ENCODE peak calls at places on chromosome 1, in six cellular contexts. L is IMR-90, N is ovary, K is heart left ventricle, U is uterus, Y is tibial nerve. E is an unnamed sample.
A peak's percentile ranks its signal among the peaks of the same experiment; 100 is the strongest.

GRCh38 chr1:164858233-164858632 is 299.2 kb downstream of the PBX1 start:
- DNase-seq in L (no peak), N (no peak), K (peak; percentile 44), U (no peak), Y (no peak), E (no peak)

GRCh38 chr1:65751961-65752360 is 40.7 kb upstream of the PDE4B start:
- DNase-seq in L (no peak), N (no peak), K (no peak), U (no peak), Y (no peak), E (no peak)

GRCh38 chr1:93907718-93908117 is 1.5 kb downstream of the GCLM start:
- DNase-seq in L (peak; percentile 54), N (no peak), K (peak; percentile 43), U (no peak), Y (peak; percentile 13), E (peak; percentile 38)

GRCh38 chr1:179079113-179079761 is 2.6 kb upstream of the TOR3A start:
- DNase-seq in L (peak; percentile 81), N (peak; percentile 35), K (no peak), U (peak; percentile 29), Y (peak; percentile 81), E (peak; percentile 58)

GRCh38 chr1:178031856-178032320 is 62.0 kb upstream of the RASAL2 start:
- DNase-seq in L (peak; percentile 93), N (peak; percentile 81), K (peak; percentile 95), U (peak; percentile 85), Y (peak; percentile 99), E (peak; percentile 98)

GRCh38 chr1:95012389-95012788 is 60.4 kb downstream of the ALG14 start:
- DNase-seq in L (peak; percentile 99), N (no peak), K (no peak), U (no peak), Y (no peak), E (peak; percentile 24)

GRCh38 chr1:22410401-22410800 is 41.2 kb upstream of the ZBTB40 start:
- DNase-seq in L (no peak), N (no peak), K (no peak), U (no peak), Y (no peak), E (no peak)

GRCh38 chr1:23436520-23437354 is 12.2 kb upstream of the TCEA3 start:
- DNase-seq in L (no peak), N (peak; percentile 62), K (no peak), U (no peak), Y (no peak), E (no peak)

GRCh38 chr1:5744911-5745431 is 247.3 kb downstream of the NPHP4 start:
- DNase-seq in L (no peak), N (no peak), K (no peak), U (no peak), Y (no peak), E (no peak)

GRCh38 chr1:200042437-200043329 is 15.2 kb downstream of the NR5A2 start:
- DNase-seq in L (no peak), N (no peak), K (no peak), U (no peak), Y (no peak), E (peak; percentile 85)

GRCh38 chr1:66557157-66557556 is 23.2 kb downstream of the SGIP1 start:
- DNase-seq in L (peak; percentile 51), N (no peak), K (no peak), U (no peak), Y (no peak), E (no peak)

GRCh38 chr1:198794498-198794897 is 155.7 kb downstream of the PTPRC start:
- DNase-seq in L (peak; percentile 85), N (no peak), K (no peak), U (no peak), Y (no peak), E (no peak)

GRCh38 chr1:185450917-185451316 is 133.9 kb upstream of the IVNS1ABP start:
- DNase-seq in L (no peak), N (no peak), K (no peak), U (no peak), Y (no peak), E (no peak)

GRCh38 chr1:5901150-5901549 is 91.1 kb downstream of the NPHP4 start:
- DNase-seq in L (no peak), N (no peak), K (no peak), U (no peak), Y (no peak), E (no peak)

GRCh38 chr1:109931189-109931672 is 20.6 kb downstream of the CSF1 start:
- DNase-seq in L (peak; percentile 77), N (peak; percentile 83), K (peak; percentile 91), U (peak; percentile 78), Y (peak; percentile 76), E (peak; percentile 86)

GRCh38 chr1:93668951-93669350 is 12.7 kb downstream of the BCAR3 start:
- DNase-seq in L (no peak), N (no peak), K (no peak), U (no peak), Y (no peak), E (no peak)

GRCh38 chr1:179082308-179083030 is 599 bp downstream of the TOR3A start:
- DNase-seq in L (no peak), N (no peak), K (no peak), U (peak; percentile 31), Y (no peak), E (peak; percentile 38)

GRCh38 chr1:243447342-243447741 is 191.5 kb downstream of the SDCCAG8 start:
- DNase-seq in L (peak; percentile 62), N (no peak), K (peak; percentile 58), U (no peak), Y (peak; percentile 30), E (no peak)

GRCh38 chr1:222798111-222798510 is 16.7 kb upstream of the DISP1 start:
- DNase-seq in L (peak; percentile 79), N (no peak), K (no peak), U (no peak), Y (no peak), E (no peak)

GRCh38 chr1:222798975-222799374 is 15.9 kb upstream of the DISP1 start:
- DNase-seq in L (no peak), N (no peak), K (no peak), U (no peak), Y (no peak), E (no peak)

GRCh38 chr1:222801067-222801466 is 13.8 kb upstream of the DISP1 start:
- DNase-seq in L (no peak), N (no peak), K (no peak), U (no peak), Y (no peak), E (no peak)
- TF ChIP-seq CTCF in L (no peak), N (no peak), K (no peak), U (no peak), Y (no peak), E (no peak)

GRCh38 chr1:88684482-88685238 is 587 bp downstream of the PKN2 start:
- DNase-seq in L (peak; percentile 45), N (peak; percentile 74), K (peak; percentile 52), U (peak; percentile 56), Y (peak; percentile 35), E (peak; percentile 62)
- TF ChIP-seq POLR2A in L (no peak), N (no peak), K (no peak), U (no peak), Y (no peak), E (no peak)

DNA sequence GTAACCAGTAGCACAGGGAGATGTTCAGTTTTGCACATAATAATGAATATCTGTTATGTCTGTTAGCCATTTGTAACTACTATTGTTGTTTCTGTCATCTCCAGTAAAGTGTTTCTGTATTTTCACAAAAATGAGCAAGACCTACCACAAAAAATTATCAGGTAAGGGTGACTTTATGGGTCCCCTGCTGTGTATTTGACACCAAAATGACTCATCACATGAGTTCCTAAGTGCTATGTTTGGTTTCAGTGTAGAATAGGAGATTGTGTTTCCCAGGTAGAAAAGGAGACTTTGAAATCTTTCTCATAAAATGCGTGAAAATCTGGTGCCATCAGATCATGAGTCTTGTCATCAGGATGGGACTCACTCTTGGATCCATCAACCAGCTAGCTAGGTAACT is 359.0 kb downstream of the DISC1 start:
- DNase-seq in L (no peak), N (no peak), K (no peak), U (no peak), Y (no peak), E (no peak)
- H3K27ac ChIP-seq in L (no peak overlapping the region), N (no peak overlapping the region), K (no peak overlapping the region), U (no peak overlapping the region), Y (peak overlapping the region; percentile 68), E (no peak overlapping the region)

GRCh38 chr1:203505526-203506189 is 11.7 kb downstream of the OPTC start:
- DNase-seq in L (peak; percentile 12), N (no peak), K (no peak), U (no peak), Y (no peak), E (no peak)
- TF ChIP-seq CTCF in L (no peak), N (no peak), K (no peak), U (no peak), Y (no peak), E (no peak)

DNA sequence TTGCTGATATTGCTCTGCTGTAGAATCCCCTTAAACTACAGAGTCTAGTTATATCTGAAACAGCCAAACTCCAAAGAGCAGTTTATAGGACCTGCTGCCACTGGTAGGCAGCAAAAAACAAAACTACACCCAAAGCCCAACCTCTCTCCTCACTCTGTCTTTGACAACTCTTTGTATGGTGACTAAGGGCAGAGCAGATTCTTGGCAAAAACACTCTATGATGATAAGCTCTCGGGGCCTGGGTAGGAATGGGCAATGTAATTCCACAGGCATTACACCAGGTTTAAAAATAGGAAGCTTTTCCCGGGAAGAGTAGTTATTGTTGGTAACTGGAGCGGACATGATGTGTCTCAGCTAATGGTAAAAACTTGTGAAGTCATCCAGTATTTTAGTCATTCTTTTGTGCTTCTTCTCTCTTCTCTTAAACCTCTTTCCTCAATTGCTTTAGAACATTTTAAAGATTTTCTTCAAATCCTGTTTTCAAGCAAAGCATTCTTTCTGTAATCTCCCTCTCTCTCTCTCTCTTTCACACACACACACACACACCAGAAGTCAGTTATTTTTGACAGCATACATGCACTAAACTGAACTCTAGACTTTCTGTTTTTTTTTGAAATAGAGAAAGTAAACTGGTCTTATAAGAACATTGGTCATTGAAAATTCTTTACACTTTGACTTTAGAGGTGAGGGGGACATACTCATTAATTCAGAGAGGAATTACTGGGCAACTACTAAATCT is 193.5 kb downstream of the PAPPA2 start:
- DNase-seq in L (peak; percentile 67), N (no peak), K (peak; percentile 36), U (peak; percentile 12), Y (no peak), E (peak; percentile 76)
- TF ChIP-seq POLR2A in L (no peak), N (no peak), K (no peak), U (no peak), Y (no peak), E (peak; percentile 32)

GRCh38 chr1:18676431-18676830 is 45.8 kb downstream of the PAX7 start:
- DNase-seq in L (no peak), N (no peak), K (no peak), U (no peak), Y (no peak), E (no peak)
- H3K27ac ChIP-seq in L (no peak overlapping the region), N (no peak overlapping the region), K (no peak overlapping the region), U (no peak overlapping the region), Y (no peak overlapping the region), E (no peak overlapping the region)

GRCh38 chr1:206907304-206907991 is 10.2 kb downstream of the IL24 start:
- DNase-seq in L (no peak), N (no peak), K (no peak), U (no peak), Y (no peak), E (peak; percentile 50)
- TF ChIP-seq CTCF in L (peak; percentile 19), N (no peak), K (no peak), U (no peak), Y (no peak), E (no peak)